ENCODE peak calls at places on chromosomes 5 and 9, in four cellular contexts. W, V, Z and X are unnamed samples.

GRCh38 chr5:148471379-148471778 is 87.6 kb downstream of the FBXO38 start:
- DNase-seq in Z (no peak), V (no peak), W (no peak), X (no peak)

GRCh38 chr5:143064207-143064606 is 294.0 kb downstream of the ARHGAP26 start:
- DNase-seq in W (no peak), Z (no peak), V (no peak), X (no peak)

GRCh38 chr5:9869616-9870288 is 239.6 kb upstream of the TAS2R1 start:
- DNase-seq in W (no peak), Z (no peak), V (no peak), X (no peak)

GRCh38 chr9:2480255-2480837 is 141.2 kb upstream of the VLDLR start:
- DNase-seq in V (no peak), Z (no peak), W (no peak), X (no peak)

GRCh38 chr9:126781717-126782388 is 23.0 kb upstream of the ZBTB43 start:
- DNase-seq in W (peak), V (peak), Z (no peak), X (no peak)

GRCh38 chr5:32690153-32690552 is 21.0 kb upstream of the NPR3 start:
- DNase-seq in V (no peak), W (no peak), Z (no peak), X (no peak)

GRCh38 chr5:86909896-86910295 is 292.2 kb downstream of the COX7C start:
- DNase-seq in Z (no peak), V (no peak), W (no peak), X (no peak)

GRCh38 chr5:168356592-168356991 is 65.1 kb downstream of the WWC1 start:
- DNase-seq in W (no peak), V (no peak), Z (no peak), X (no peak)

GRCh38 chr9:93634311-93635185 is 58.2 kb downstream of the PHF2 start:
- DNase-seq in V (no peak), Z (no peak), W (no peak), X (no peak)

GRCh38 chr9:109889456-109889855 is 109.5 kb downstream of the PALM2AKAP2 start:
- DNase-seq in W (no peak), V (no peak), Z (no peak), X (no peak)

GRCh38 chr5:78537821-78538220 is 110.8 kb downstream of the LHFPL2 start:
- DNase-seq in W (peak), V (peak), Z (no peak), X (no peak)

GRCh38 chr9:21060919-21061561 is 16.7 kb downstream of the IFNB1 start:
- DNase-seq in V (no peak), Z (peak), W (no peak), X (peak)

GRCh38 chr9:120544441-120544840 is 35.5 kb downstream of the CDK5RAP2 start:
- DNase-seq in V (no peak), W (no peak), Z (no peak), X (no peak)

GRCh38 chr5:61000887-61001286 is 55.9 kb downstream of the NDUFAF2 start:
- DNase-seq in V (no peak), Z (no peak), W (no peak), X (no peak)

GRCh38 chr9:136171801-136172411 is 33.0 kb downstream of the LHX3 start:
- DNase-seq in V (no peak), W (no peak), Z (no peak), X (no peak)

GRCh38 chr9:128361296-128361980 is 9.7 kb upstream of the URM1 start:
- DNase-seq in Z (no peak), W (no peak), V (no peak), X (no peak)

GRCh38 chr9:109086221-109086620 is 33.5 kb downstream of the TMEM245 start:
- DNase-seq in V (no peak), W (no peak), Z (peak), X (peak)

GRCh38 chr5:85931220-85931619 is 686.5 kb upstream of the COX7C start:
- DNase-seq in W (no peak), Z (no peak), V (no peak), X (no peak)

GRCh38 chr9:86253577-86253976 is 5.9 kb downstream of the C9orf153 start:
- DNase-seq in W (no peak), Z (no peak), V (no peak), X (no peak)

GRCh38 chr9:17462869-17463464 is 115.9 kb upstream of the SH3GL2 start:
- DNase-seq in W (no peak), V (peak), Z (no peak), X (peak)

GRCh38 chr5:7754997-7755596 is 95.8 kb downstream of the CFAP90 start:
- DNase-seq in W (peak), Z (no peak), V (peak), X (peak)

GRCh38 chr9:81871695-81872094 is 56.5 kb upstream of the SPATA31D4 start:
- DNase-seq in Z (no peak), W (no peak), V (no peak), X (no peak)

GRCh38 chr9:109331353-109331752 is 10.5 kb upstream of the EPB41L4B start:
- DNase-seq in W (no peak), V (no peak), Z (no peak), X (no peak)

GRCh38 chr5:177361418-177362101 is 3.8 kb downstream of the RGS14 start:
- DNase-seq in Z (no peak), V (no peak), W (no peak), X (peak)

GRCh38 chr5:32090755-32091128 is 83.4 kb downstream of the GOLPH3 start:
- DNase-seq in Z (no peak), V (no peak), W (no peak), X (no peak)

GRCh38 chr9:95025213-95026170 is 292.0 kb downstream of the FANCC start:
- DNase-seq in V (peak), W (no peak), Z (no peak), X (no peak)

GRCh38 chr5:110338336-110339083 is 388.0 kb downstream of the TMEM232 start:
- DNase-seq in V (no peak), Z (no peak), W (no peak), X (no peak)

GRCh38 chr5:52876456-52876855 is 88.7 kb downstream of the ITGA1 start:
- DNase-seq in Z (no peak), W (no peak), V (no peak), X (no peak)

GRCh38 chr5:131747180-131748105 is 49.4 kb downstream of the FNIP1 start:
- DNase-seq in Z (no peak), V (peak), W (peak), X (no peak)
- TF ChIP-seq SPI1 in Z (no peak), V (no peak), W (no peak), X (peak)

GRCh38 chr5:163089926-163090325 is 347.5 kb upstream of the CCNG1 start:
- DNase-seq in Z (no peak), W (no peak), V (no peak), X (no peak)

GRCh38 chr5:163094492-163095180 is 342.8 kb upstream of the CCNG1 start:
- DNase-seq in V (no peak), Z (peak), W (no peak), X (no peak)

GRCh38 chr5:163089233-163089632 is 348.2 kb upstream of the CCNG1 start:
- DNase-seq in V (no peak), Z (no peak), W (no peak), X (no peak)
- TF ChIP-seq SPI1 in V (no peak), Z (no peak), W (no peak), X (no peak)

GRCh38 chr5:6449465-6450158 is 953 bp downstream of the UBE2QL1 start:
- DNase-seq in Z (no peak), V (no peak), W (no peak), X (no peak)
- TF ChIP-seq SPI1 in Z (no peak), V (no peak), W (no peak), X (no peak)

GRCh38 chr5:137888875-137889759 is at the start of gene PKD2L2:
- DNase-seq in Z (peak), W (peak), V (peak), X (no peak)
- TF ChIP-seq SPI1 in Z (no peak), W (no peak), V (no peak), X (no peak)

GRCh38 chr5:34743878-34744277 is 87.8 kb downstream of the RAI14 start:
- DNase-seq in V (no peak), W (no peak), Z (no peak), X (no peak)
- TF ChIP-seq SPI1 in V (no peak), W (no peak), Z (no peak), X (no peak)

GRCh38 chr5:173265433-173265832 is 30.4 kb upstream of the NKX2-5 start:
- DNase-seq in Z (no peak), V (no peak), W (no peak), X (no peak)
- TF ChIP-seq SPI1 in Z (no peak), V (no peak), W (no peak), X (no peak)

DNA sequence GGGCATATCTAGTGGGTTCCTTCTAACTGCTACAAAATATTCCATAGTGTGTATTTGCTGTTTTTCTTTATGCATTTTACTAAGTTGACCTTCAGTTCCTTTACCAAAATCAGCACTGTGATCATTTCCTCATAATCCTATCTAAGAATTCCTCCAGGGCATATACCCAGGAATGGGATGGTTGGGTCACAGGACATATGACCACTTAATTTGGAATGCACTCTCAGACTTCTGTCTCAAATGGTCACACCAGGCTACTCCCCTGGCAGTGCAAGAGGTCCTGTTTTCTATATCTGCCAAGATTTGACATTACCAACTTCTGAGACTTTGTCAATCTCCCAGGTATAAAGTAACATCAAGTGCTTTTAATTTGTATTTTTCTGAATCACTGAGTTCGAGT is 63.9 kb downstream of the ADAMTS12 start:
- DNase-seq in Z (no peak), V (no peak), W (no peak), X (no peak)
- TF ChIP-seq SPI1 in Z (no peak), V (no peak), W (no peak), X (no peak)